ENCODE peak calls at places on chromosomes 6 and 20, in six cellular contexts. V is HCT116, D is K562, Q is HepG2, X is SK-N-SH, J is NT2/D1. N is an unnamed sample.

GRCh38 chr6:70668499-70668812 is 773 bp downstream of the SMAP1 start:
- DNase-seq in Q (no peak), X (no peak), J (no peak), V (peak; percentile 47), D (no peak), N (no peak)

GRCh38 chr6:74671558-74672025 is 534.3 kb downstream of the COL12A1 start:
- DNase-seq in X (no peak), D (no peak), J (no peak), V (no peak), Q (no peak), N (no peak)

GRCh38 chr20:52129611-52130010 is 62.0 kb downstream of the ZFP64 start:
- DNase-seq in J (no peak), V (no peak), D (no peak), X (no peak), Q (no peak), N (no peak)

GRCh38 chr20:50642288-50642803 is 49.0 kb downstream of the RIPOR3 start:
- DNase-seq in X (no peak), V (no peak), D (no peak), Q (no peak), J (peak; percentile 93), N (no peak)

GRCh38 chr6:88708197-88708744 is 255.1 kb downstream of the RNGTT start:
- DNase-seq in V (no peak), J (no peak), Q (peak; percentile 13), D (no peak), X (no peak), N (no peak)

GRCh38 chr6:31308050-31308844 is 36.4 kb upstream of the HLA-C start:
- DNase-seq in D (peak; percentile 68), Q (no peak), J (peak; percentile 63), V (no peak), X (no peak), N (peak; percentile 66)

GRCh38 chr20:58891686-58892125 is 39.2 kb downstream of the GNAS start:
- DNase-seq in X (peak; percentile 82), J (no peak), V (no peak), Q (no peak), D (peak; percentile 81), N (no peak)

GRCh38 chr6:178119-178518 is 114.2 kb upstream of the DUSP22 start:
- DNase-seq in V (no peak), Q (no peak), D (no peak), X (no peak), J (no peak), N (no peak)

GRCh38 chr6:41630946-41631345 is 7.3 kb upstream of the MDFI start:
- DNase-seq in D (no peak), Q (no peak), J (no peak), V (no peak), X (no peak), N (no peak)

GRCh38 chr20:35490736-35491181 is 35.4 kb downstream of the CEP250 start:
- DNase-seq in Q (no peak), D (no peak), J (no peak), V (no peak), X (no peak), N (no peak)

GRCh38 chr6:84093405-84094049 is 60.0 kb downstream of the MRAP2 start:
- DNase-seq in Q (no peak), D (no peak), J (no peak), X (no peak), V (no peak), N (no peak)

GRCh38 chr6:74091133-74091793 is 395.3 kb downstream of the CD109 start:
- DNase-seq in J (peak; percentile 20), X (peak; percentile 18), V (peak; percentile 65), Q (peak; percentile 45), D (peak; percentile 18), N (no peak)

GRCh38 chr6:151445482-151445881 is 6.4 kb downstream of the RMND1 start:
- DNase-seq in X (no peak), V (no peak), Q (no peak), D (no peak), J (no peak), N (no peak)

GRCh38 chr20:2387180-2387577 is 6.5 kb downstream of the TGM6 start:
- DNase-seq in J (peak; percentile 61), Q (peak; percentile 48), V (peak; percentile 39), X (peak; percentile 44), D (peak; percentile 55), N (peak; percentile 86)

GRCh38 chr6:36383608-36384007 is 3.9 kb downstream of the ETV7 start:
- DNase-seq in X (no peak), Q (no peak), V (no peak), J (no peak), D (no peak), N (no peak)

GRCh38 chr6:132147530-132148011 is 196.4 kb upstream of the CCN2 start:
- DNase-seq in V (no peak), J (no peak), Q (no peak), D (no peak), X (no peak), N (no peak)

GRCh38 chr20:57402206-57403125 is 11.3 kb downstream of the RBM38 start:
- DNase-seq in X (no peak), V (no peak), D (no peak), J (no peak), Q (no peak), N (no peak)

GRCh38 chr20:19019734-19020364 is 192.6 kb upstream of the SLC24A3 start:
- DNase-seq in D (no peak), X (no peak), V (no peak), J (no peak), Q (no peak), N (peak; percentile 26)

GRCh38 chr20:33131949-33132822 is 35.8 kb upstream of the BPIFA2 start:
- DNase-seq in X (no peak), D (no peak), J (peak; percentile 2), Q (no peak), V (no peak), N (no peak)

GRCh38 chr6:24864345-24864744 is 65.6 kb upstream of the ARMH2 start:
- DNase-seq in Q (no peak), J (no peak), X (no peak), D (no peak), V (no peak), N (no peak)

GRCh38 chr6:42158011-42158410 is 15.2 kb upstream of the GUCA1A start:
- DNase-seq in Q (no peak), X (peak; percentile 48), V (no peak), J (no peak), D (no peak), N (no peak)

GRCh38 chr6:105499928-105500327 is 97.0 kb upstream of the PREP start:
- DNase-seq in D (no peak), V (no peak), X (no peak), J (no peak), Q (no peak), N (no peak)

GRCh38 chr20:32574296-32575226 is 10.6 kb downstream of the NOL4L start:
- DNase-seq in X (no peak), D (peak; percentile 79), J (no peak), V (no peak), Q (no peak), N (no peak)

GRCh38 chr6:29850011-29850553 is 22.5 kb downstream of the HLA-G start:
- DNase-seq in J (no peak), V (no peak), D (peak; percentile 45), Q (no peak), X (no peak), N (no peak)

GRCh38 chr6:150395388-150396009 is 26.7 kb downstream of the IYD start:
- DNase-seq in J (peak; percentile 38), X (peak; percentile 43), D (peak; percentile 50), V (peak; percentile 49), Q (peak; percentile 60), N (peak; percentile 53)

GRCh38 chr6:138588805-138589434 is 89.6 kb upstream of the NHSL1 start:
- DNase-seq in X (peak; percentile 61), J (peak; percentile 49), V (peak; percentile 67), D (peak; percentile 81), Q (peak; percentile 80), N (no peak)
- TF ChIP-seq YY1 in X (no peak), J (no peak), V (no peak), D (no peak), Q (no peak), N (no peak)

DNA sequence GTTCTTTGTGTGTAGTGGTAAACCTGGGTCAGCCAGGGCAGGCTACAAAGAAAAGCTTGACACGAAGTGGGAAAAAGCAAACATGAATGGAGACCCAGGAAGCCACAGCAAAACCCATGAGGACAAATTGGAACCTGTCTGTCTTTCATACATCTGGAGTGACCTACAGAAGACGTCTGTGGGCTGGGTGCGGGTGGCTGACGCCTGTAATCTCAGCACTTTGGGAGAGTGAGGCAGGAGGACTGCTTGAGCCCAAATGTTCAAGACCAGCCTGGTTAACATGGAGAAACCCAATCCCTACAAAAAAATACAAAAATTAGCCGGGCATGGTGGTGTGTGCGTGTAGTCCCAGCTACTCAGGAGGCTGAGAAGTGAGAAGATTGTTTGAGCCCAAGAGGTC is 114.8 kb downstream of the PRND start:
- DNase-seq in X (no peak), J (no peak), D (no peak), V (no peak), Q (no peak), N (no peak)
- TF ChIP-seq YY1 in X (no peak), J (no peak), D (no peak), V (no peak), Q (no peak), N (no peak)

DNA sequence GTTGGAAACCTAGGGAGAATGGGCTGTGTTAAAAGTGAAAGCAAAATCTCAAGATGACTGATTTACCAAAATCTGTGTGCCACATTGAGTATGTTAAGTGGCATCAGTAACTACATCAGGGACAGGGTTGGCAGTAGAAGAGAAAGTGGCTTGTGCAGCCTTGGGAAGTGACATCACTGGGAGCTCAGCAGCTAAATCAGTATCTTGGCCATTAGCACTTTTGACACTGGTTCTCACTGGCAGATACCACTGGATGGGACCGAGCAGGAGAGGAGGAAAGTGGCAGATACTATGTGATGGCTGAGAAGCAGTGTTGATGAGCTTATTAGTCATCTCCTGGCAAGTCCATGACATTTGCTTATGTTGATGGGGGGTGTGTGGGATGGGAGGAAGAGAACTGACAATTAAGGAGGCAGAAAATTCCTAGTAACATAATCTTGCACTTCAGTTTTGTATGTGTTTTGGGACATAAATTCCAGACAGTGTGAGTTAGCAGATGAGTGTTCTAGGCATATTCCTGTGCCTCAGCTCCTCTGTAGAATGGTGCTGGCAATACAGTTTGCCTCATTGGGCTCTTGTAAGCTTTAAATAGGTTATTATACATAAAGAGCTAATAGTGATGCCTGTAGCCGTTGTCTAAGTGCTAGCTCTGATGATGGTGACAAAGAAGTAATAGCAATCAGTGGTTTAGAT is 322.3 kb downstream of the SOX4 start:
- DNase-seq in Q (no peak), V (no peak), X (no peak), D (no peak), J (no peak), N (no peak)
- TF ChIP-seq YY1 in Q (no peak), V (no peak), X (no peak), D (no peak), J (no peak), N (no peak)

DNA sequence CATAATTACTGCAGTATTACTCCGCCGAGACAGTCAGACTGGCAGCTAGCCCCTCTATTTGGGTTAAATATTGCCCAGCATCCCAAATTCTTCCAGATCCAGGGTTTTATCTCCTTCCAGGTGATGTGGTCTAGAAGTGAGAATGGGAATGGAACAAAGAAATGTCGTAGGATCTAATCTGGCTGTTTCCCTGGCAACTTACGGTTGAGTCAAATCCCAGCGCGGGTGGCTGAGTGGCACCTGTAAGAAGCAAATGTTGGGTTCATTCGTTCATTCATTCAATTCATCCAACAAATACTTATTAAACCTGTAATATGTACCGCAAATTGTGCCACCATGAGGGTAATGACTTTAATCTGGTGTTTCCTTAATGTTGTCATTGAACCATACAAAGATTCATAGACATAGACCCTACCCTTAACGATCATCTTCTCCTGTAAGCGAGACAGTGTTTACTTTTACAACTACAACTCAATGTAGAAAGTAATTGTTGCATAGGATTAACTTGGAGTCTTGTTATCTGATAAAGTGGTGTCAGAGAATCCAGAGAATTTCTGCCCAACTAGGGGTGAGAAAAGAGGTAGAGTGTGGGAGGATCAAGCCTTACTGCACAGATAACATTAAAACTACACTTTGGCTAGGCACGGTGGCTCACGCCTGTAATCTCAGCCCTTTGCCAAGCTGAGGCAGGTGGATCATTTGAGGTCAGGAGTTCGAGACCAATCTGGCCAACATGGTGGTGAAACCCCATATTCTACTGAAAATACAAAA is 91.3 kb upstream of the ADGRF1 start:
- DNase-seq in X (no peak), V (no peak), Q (no peak), J (no peak), D (no peak), N (no peak)
- TF ChIP-seq YY1 in X (no peak), V (no peak), Q (no peak), J (no peak), D (no peak), N (no peak)